ENCODE peak calls at places on chromosomes 4 and X, in nine cellular contexts. One of them, this sample, is unnamed.

GRCh38 chr4:2042207-2042946 is 16.8 kb upstream of the NAT8L start:
- DNase-seq in psoas muscle: no peak
- DNase-seq in AG08396: peak
- DNase-seq in AML-193: no peak
- DNase-seq in NCI-H2081: no peak
- DNase-seq in GM20000: peak
- DNase-seq in RWPE1: no peak
- DNase-seq in activated CD8-positive, alpha-beta memory T cell treated with anti-CD3 and anti-CD28 coated beads for 1 hour: peak
- DNase-seq in activated naive CD8-positive, alpha-beta T cell treated with anti-CD3 and anti-CD28 coated beads, Interleukin-2, amount 50 U/mL, for 24 hours: peak
- DNase-seq in this sample: peak

GRCh38 chr4:16967722-16968121 is 69.3 kb upstream of the LDB2 start:
- DNase-seq in NCI-H2081: no peak
- DNase-seq in AG08396: peak
- DNase-seq in activated CD8-positive, alpha-beta memory T cell treated with anti-CD3 and anti-CD28 coated beads for 1 hour: no peak
- DNase-seq in psoas muscle: peak
- DNase-seq in AML-193: no peak
- DNase-seq in activated naive CD8-positive, alpha-beta T cell treated with anti-CD3 and anti-CD28 coated beads, Interleukin-2, amount 50 U/mL, for 24 hours: no peak
- DNase-seq in GM20000: no peak
- DNase-seq in RWPE1: no peak
- DNase-seq in this sample: no peak

GRCh38 chrX:105038672-105039328 is 181.7 kb downstream of the TEX13A start:
- DNase-seq in AML-193: no peak
- DNase-seq in activated CD8-positive, alpha-beta memory T cell treated with anti-CD3 and anti-CD28 coated beads for 1 hour: no peak
- DNase-seq in NCI-H2081: no peak
- DNase-seq in AG08396: no peak
- DNase-seq in psoas muscle: no peak
- DNase-seq in GM20000: no peak
- DNase-seq in activated naive CD8-positive, alpha-beta T cell treated with anti-CD3 and anti-CD28 coated beads, Interleukin-2, amount 50 U/mL, for 24 hours: no peak
- DNase-seq in RWPE1: no peak
- DNase-seq in this sample: no peak

GRCh38 chrX:48939417-48940228 is 17.8 kb downstream of the OTUD5 start:
- DNase-seq in activated CD8-positive, alpha-beta memory T cell treated with anti-CD3 and anti-CD28 coated beads for 1 hour: no peak
- DNase-seq in RWPE1: no peak
- DNase-seq in GM20000: no peak
- DNase-seq in AML-193: no peak
- DNase-seq in NCI-H2081: no peak
- DNase-seq in AG08396: no peak
- DNase-seq in activated naive CD8-positive, alpha-beta T cell treated with anti-CD3 and anti-CD28 coated beads, Interleukin-2, amount 50 U/mL, for 24 hours: no peak
- DNase-seq in psoas muscle: no peak
- DNase-seq in this sample: no peak

GRCh38 chr4:187491959-187492358 is 503.6 kb upstream of the ZFP42 start:
- DNase-seq in GM20000: no peak
- DNase-seq in psoas muscle: no peak
- DNase-seq in activated CD8-positive, alpha-beta memory T cell treated with anti-CD3 and anti-CD28 coated beads for 1 hour: no peak
- DNase-seq in NCI-H2081: no peak
- DNase-seq in activated naive CD8-positive, alpha-beta T cell treated with anti-CD3 and anti-CD28 coated beads, Interleukin-2, amount 50 U/mL, for 24 hours: no peak
- DNase-seq in AML-193: no peak
- DNase-seq in RWPE1: no peak
- DNase-seq in AG08396: no peak
- DNase-seq in this sample: no peak

GRCh38 chrX:52852110-52852872 is 15.6 kb downstream of the XAGE3 start:
- DNase-seq in AG08396: no peak
- DNase-seq in GM20000: no peak
- DNase-seq in RWPE1: no peak
- DNase-seq in activated CD8-positive, alpha-beta memory T cell treated with anti-CD3 and anti-CD28 coated beads for 1 hour: no peak
- DNase-seq in psoas muscle: no peak
- DNase-seq in AML-193: no peak
- DNase-seq in activated naive CD8-positive, alpha-beta T cell treated with anti-CD3 and anti-CD28 coated beads, Interleukin-2, amount 50 U/mL, for 24 hours: no peak
- DNase-seq in NCI-H2081: no peak
- DNase-seq in this sample: no peak

GRCh38 chrX:103818844-103819243 is 13.2 kb downstream of the RAB9B start:
- DNase-seq in activated CD8-positive, alpha-beta memory T cell treated with anti-CD3 and anti-CD28 coated beads for 1 hour: no peak
- DNase-seq in AG08396: no peak
- DNase-seq in AML-193: no peak
- DNase-seq in NCI-H2081: no peak
- DNase-seq in GM20000: no peak
- DNase-seq in psoas muscle: no peak
- DNase-seq in activated naive CD8-positive, alpha-beta T cell treated with anti-CD3 and anti-CD28 coated beads, Interleukin-2, amount 50 U/mL, for 24 hours: no peak
- DNase-seq in RWPE1: peak
- DNase-seq in this sample: no peak

GRCh38 chr4:62548108-62548524 is 1348.0 kb downstream of the ADGRL3 start:
- DNase-seq in activated naive CD8-positive, alpha-beta T cell treated with anti-CD3 and anti-CD28 coated beads, Interleukin-2, amount 50 U/mL, for 24 hours: no peak
- DNase-seq in NCI-H2081: no peak
- DNase-seq in AG08396: no peak
- DNase-seq in AML-193: no peak
- DNase-seq in RWPE1: no peak
- DNase-seq in activated CD8-positive, alpha-beta memory T cell treated with anti-CD3 and anti-CD28 coated beads for 1 hour: no peak
- DNase-seq in psoas muscle: peak
- DNase-seq in GM20000: no peak
- DNase-seq in this sample: no peak

GRCh38 chr4:5478116-5478515 is 230.2 kb downstream of the EVC2 start:
- DNase-seq in RWPE1: no peak
- DNase-seq in AML-193: no peak
- DNase-seq in psoas muscle: no peak
- DNase-seq in activated CD8-positive, alpha-beta memory T cell treated with anti-CD3 and anti-CD28 coated beads for 1 hour: no peak
- DNase-seq in AG08396: no peak
- DNase-seq in activated naive CD8-positive, alpha-beta T cell treated with anti-CD3 and anti-CD28 coated beads, Interleukin-2, amount 50 U/mL, for 24 hours: no peak
- DNase-seq in GM20000: no peak
- DNase-seq in NCI-H2081: no peak
- DNase-seq in this sample: no peak

GRCh38 chrX:145817666-145818521 is at the start of gene SLITRK2:
- DNase-seq in RWPE1: no peak
- DNase-seq in GM20000: no peak
- DNase-seq in NCI-H2081: no peak
- DNase-seq in AG08396: peak
- DNase-seq in activated CD8-positive, alpha-beta memory T cell treated with anti-CD3 and anti-CD28 coated beads for 1 hour: no peak
- DNase-seq in activated naive CD8-positive, alpha-beta T cell treated with anti-CD3 and anti-CD28 coated beads, Interleukin-2, amount 50 U/mL, for 24 hours: no peak
- DNase-seq in psoas muscle: no peak
- DNase-seq in AML-193: no peak
- DNase-seq in this sample: peak

This sample was measured in endothelial cell.